ENCODE peak calls at places on chromosome 6, in four cellular contexts. X is GM12892, Q is uterus, F is IMR-90. U is an unnamed sample.
A peak's percentile ranks its signal among the peaks of the same experiment; 100 is the strongest.

GRCh38 chr6:137165375-137166246 is 7.8 kb downstream of the IL22RA2 start:
- DNase-seq in X (no peak), Q (no peak), F (no peak), U (no peak)

GRCh38 chr6:11434565-11435326 is 102.8 kb upstream of the TMEM170B start:
- DNase-seq in X (no peak), Q (peak; percentile 60), F (peak; percentile 94), U (no peak)

GRCh38 chr6:75349262-75349984 is 64.8 kb upstream of the TMEM30A start:
- DNase-seq in X (no peak), Q (peak; percentile 34), F (peak; percentile 13), U (no peak)

GRCh38 chr6:16248271-16248670 is 9.9 kb downstream of the GMPR start:
- DNase-seq in X (no peak), Q (no peak), F (no peak), U (no peak)

GRCh38 chr6:41176189-41176588 is 13.3 kb upstream of the TREM2 start:
- DNase-seq in X (no peak), Q (no peak), F (no peak), U (no peak)

GRCh38 chr6:129073651-129074419 is 190.9 kb downstream of the LAMA2 start:
- DNase-seq in X (no peak), Q (no peak), F (peak; percentile 49), U (no peak)

GRCh38 chr6:165117121-165117520 is 192.3 kb downstream of the C6orf118 start:
- DNase-seq in X (no peak), Q (no peak), F (no peak), U (no peak)

GRCh38 chr6:150005761-150006651 is 19.3 kb downstream of the RAET1L start:
- DNase-seq in X (no peak), Q (no peak), F (no peak), U (no peak)

GRCh38 chr6:164502838-164503237 is 806.6 kb downstream of the C6orf118 start:
- DNase-seq in X (no peak), Q (no peak), F (no peak), U (no peak)

GRCh38 chr6:119002069-119002468 is 67.1 kb upstream of the MCM9 start:
- DNase-seq in X (no peak), Q (no peak), F (no peak), U (no peak)

GRCh38 chr6:136604928-136605485 is 54.8 kb upstream of the MAP7 start:
- DNase-seq in X (no peak), Q (no peak), F (no peak), U (no peak)

GRCh38 chr6:88585081-88585692 is 378.2 kb downstream of the RNGTT start:
- DNase-seq in X (no peak), Q (no peak), F (no peak), U (no peak)

GRCh38 chr6:119842191-119842590 is 492.6 kb upstream of the MAN1A1 start:
- DNase-seq in X (no peak), Q (no peak), F (no peak), U (no peak)

GRCh38 chr6:18155864-18156396 is 708 bp downstream of the KDM1B start:
- DNase-seq in X (peak; percentile 44), Q (peak; percentile 48), F (peak; percentile 27), U (peak; percentile 43)

GRCh38 chr6:18155273-18155863 is at the start of gene KDM1B:
- DNase-seq in X (peak; percentile 91), Q (peak; percentile 98), F (peak; percentile 98), U (peak; percentile 93)

GRCh38 chr6:18151801-18152200 is 3.1 kb downstream of the TPMT start:
- DNase-seq in X (no peak), Q (no peak), F (no peak), U (no peak)

GRCh38 chr6:18153311-18153703 is 1.6 kb downstream of the TPMT start:
- DNase-seq in X (no peak), Q (no peak), F (no peak), U (no peak)

GRCh38 chr6:18154507-18155272 is at the start of gene TPMT:
- DNase-seq in X (no peak), Q (peak; percentile 30), F (no peak), U (no peak)
- TF ChIP-seq POLR2A in X (peak; percentile 61), Q (peak; percentile 39), F (peak; percentile 88), U (peak; percentile 79)

GRCh38 chr6:46760925-46761324 is 14.2 kb downstream of the ANKRD66 start:
- DNase-seq in X (no peak), Q (no peak), F (no peak), U (no peak)
- TF ChIP-seq POLR2A in X (no peak), Q (no peak), F (no peak), U (no peak)

DNA sequence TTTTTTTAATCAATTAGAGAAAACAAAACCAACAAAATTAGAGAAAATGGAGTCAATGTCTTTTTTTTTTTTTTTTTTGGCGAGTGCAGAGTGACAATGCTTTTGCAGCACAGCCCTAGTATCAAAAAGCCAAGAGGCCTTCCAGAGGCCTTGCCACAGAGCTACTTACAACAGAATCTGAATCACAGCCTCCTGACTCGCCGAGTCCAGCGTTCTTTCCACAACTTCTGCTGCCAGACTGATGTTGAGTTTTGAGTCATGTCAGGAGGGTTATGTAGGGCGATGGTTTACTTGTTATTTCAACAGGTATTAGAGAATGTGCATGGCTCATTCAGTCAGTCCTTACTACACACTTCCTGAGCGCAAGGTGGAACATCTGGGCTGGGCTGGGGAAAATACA is 88.6 kb downstream of the FNDC1 start:
- DNase-seq in X (no peak), Q (no peak), F (no peak), U (no peak)
- TF ChIP-seq POLR2A in X (no peak), Q (no peak), F (no peak), U (no peak)

GRCh38 chr6:29632789-29633531 is at the start of gene GABBR1:
- DNase-seq in X (peak; percentile 85), Q (peak; percentile 93), F (peak; percentile 79), U (peak; percentile 83)
- TF ChIP-seq POLR2A in X (no peak), Q (peak; percentile 52), F (no peak), U (no peak)

U was measured in GM12891.